ENCODE peak calls at places on chromosomes 7 and 10, in seven cellular contexts. D, E, O, G, L, V and R are unnamed samples. For H3K9me3, the result is how much of the 10 kb centered on the place peaks cover.

GRCh38 chr7:102472126-102473041 is 6.3 kb downstream of the POLR2J start:
- DNase-seq in D (no peak), E (peak), O (no peak), G (peak), L (no peak), V (no peak), R (peak)

GRCh38 chr10:67861750-67862460 is 22.6 kb upstream of the SIRT1 start:
- DNase-seq in D (no peak), E (no peak), O (no peak), G (no peak), L (no peak), V (no peak), R (no peak)

GRCh38 chr10:128047337-128047736 is 78.9 kb downstream of the MKI67 start:
- DNase-seq in D (peak), E (peak), O (peak), G (peak), L (peak), V (peak), R (peak)

GRCh38 chr7:48083114-48083830 is 5.8 kb upstream of the UPP1 start:
- DNase-seq in D (no peak), E (no peak), O (no peak), G (no peak), L (no peak), V (no peak), R (no peak)

GRCh38 chr7:141704741-141705140 is 2.8 kb upstream of the DENND11 start:
- DNase-seq in D (no peak), E (no peak), O (no peak), G (no peak), L (no peak), V (no peak), R (no peak)

GRCh38 chr7:32890010-32890552 is 1.5 kb downstream of the KBTBD2 start:
- DNase-seq in D (no peak), E (no peak), O (peak), G (no peak), L (no peak), V (peak), R (no peak)

GRCh38 chr10:110033724-110034235 is 26.0 kb downstream of the ADD3 start:
- DNase-seq in D (no peak), E (no peak), O (no peak), G (no peak), L (no peak), V (no peak), R (no peak)

GRCh38 chr7:23490357-23491131 is 20.3 kb upstream of the IGF2BP3 start:
- DNase-seq in D (no peak), E (peak), O (no peak), G (peak), L (no peak), V (peak), R (no peak)

GRCh38 chr7:24476227-24476626 is 97.0 kb upstream of the PALS2 start:
- DNase-seq in D (no peak), E (no peak), O (no peak), G (no peak), L (no peak), V (no peak), R (peak)

GRCh38 chr10:49803988-49804387 is 41.9 kb upstream of the OGDHL start:
- DNase-seq in D (no peak), E (no peak), O (no peak), G (no peak), L (no peak), V (no peak), R (no peak)

GRCh38 chr7:90626011-90626410 is 29.9 kb downstream of the CDK14 start:
- DNase-seq in D (no peak), E (no peak), O (no peak), G (no peak), L (no peak), V (no peak), R (no peak)

GRCh38 chr7:132614428-132615076 is 38.3 kb upstream of the PLXNA4 start:
- DNase-seq in D (no peak), E (peak), O (no peak), G (peak), L (no peak), V (peak), R (no peak)

GRCh38 chr7:92590711-92591310 is 621 bp upstream of the FAM133B start:
- DNase-seq in D (no peak), E (no peak), O (no peak), G (no peak), L (no peak), V (peak), R (no peak)

GRCh38 chr10:1454964-1455363 is 282.4 kb downstream of the ADARB2 start:
- DNase-seq in D (no peak), E (no peak), O (no peak), G (no peak), L (no peak), V (no peak), R (no peak)

GRCh38 chr10:112789248-112789647 is 160.8 kb upstream of the TCF7L2 start:
- DNase-seq in D (no peak), E (no peak), O (no peak), G (no peak), L (no peak), V (no peak), R (no peak)

GRCh38 chr7:127879942-127880341 is 151.3 kb downstream of the LRRC4 start:
- DNase-seq in D (no peak), E (no peak), O (no peak), G (no peak), L (no peak), V (no peak), R (no peak)

GRCh38 chr10:21100871-21101514 is 203.9 kb upstream of the NEBL start:
- DNase-seq in D (no peak), E (no peak), O (no peak), G (no peak), L (no peak), V (no peak), R (no peak)

GRCh38 chr7:6175642-6176041 is 96.8 kb downstream of the CYTH3 start:
- DNase-seq in D (no peak), E (no peak), O (no peak), G (peak), L (no peak), V (no peak), R (peak)

GRCh38 chr7:157009170-157009777 is 1.2 kb downstream of the MNX1 start:
- DNase-seq in D (no peak), E (no peak), O (no peak), G (no peak), L (peak), V (no peak), R (no peak)

GRCh38 chr7:129825005-129825553 is 127.7 kb downstream of the UBE2H start:
- DNase-seq in D (peak), E (peak), O (peak), G (peak), L (no peak), V (peak), R (peak)

GRCh38 chr10:86963341-86963919 is 4.9 kb upstream of the ADIRF start:
- DNase-seq in D (no peak), E (peak), O (no peak), G (peak), L (peak), V (peak), R (no peak)

GRCh38 chr10:15901889-15902288 is 41.6 kb upstream of the MINDY3 start:
- DNase-seq in D (no peak), E (no peak), O (no peak), G (no peak), L (no peak), V (no peak), R (no peak)

GRCh38 chr7:76108540-76109233 is 60.8 kb downstream of the MDH2 start:
- DNase-seq in D (no peak), E (no peak), O (peak), G (peak), L (peak), V (peak), R (no peak)

GRCh38 chr7:21731977-21732376 is 189.1 kb downstream of the DNAH11 start:
- DNase-seq in D (no peak), E (no peak), O (no peak), G (no peak), L (no peak), V (no peak), R (no peak)

GRCh38 chr10:47378606-47379444 is 5.3 kb downstream of the ZNF488 start:
- DNase-seq in D (no peak), E (no peak), O (no peak), G (peak), L (no peak), V (no peak), R (no peak)

GRCh38 chr10:110502851-110503301 is 5.2 kb downstream of the DUSP5 start:
- DNase-seq in D (no peak), E (no peak), O (peak), G (peak), L (no peak), V (peak), R (no peak)

GRCh38 chr7:42494199-42494710 is 257.2 kb upstream of the GLI3 start:
- DNase-seq in D (no peak), E (no peak), O (no peak), G (no peak), L (no peak), V (no peak), R (no peak)

GRCh38 chr7:114354306-114354705 is 60.3 kb upstream of the FOXP2 start:
- DNase-seq in D (no peak), E (no peak), O (no peak), G (no peak), L (no peak), V (no peak), R (no peak)

GRCh38 chr7:37052673-37053072 is 328.4 kb upstream of the AOAH start:
- DNase-seq in D (no peak), E (no peak), O (no peak), G (no peak), L (no peak), V (peak), R (no peak)

GRCh38 chr7:82805527-82805960 is 357.1 kb downstream of the PCLO start:
- DNase-seq in D (peak), E (peak), O (no peak), G (no peak), L (no peak), V (no peak), R (no peak)

GRCh38 chr10:109348324-109348723 is 575.0 kb downstream of the XPNPEP1 start:
- DNase-seq in D (no peak), E (no peak), O (no peak), G (no peak), L (no peak), V (no peak), R (no peak)

GRCh38 chr7:70627488-70627887 is 504.5 kb upstream of the GALNT17 start:
- DNase-seq in D (no peak), E (no peak), O (no peak), G (no peak), L (no peak), V (no peak), R (no peak)

GRCh38 chr7:152341039-152341913 is 94.5 kb downstream of the KMT2C start:
- DNase-seq in D (peak), E (no peak), O (peak), G (no peak), L (peak), V (peak), R (peak)

GRCh38 chr7:36153571-36154097 is 580 bp downstream of the EEPD1 start:
- DNase-seq in D (no peak), E (peak), O (peak), G (peak), L (no peak), V (peak), R (peak)

GRCh38 chr10:123154943-123155505 is 822 bp downstream of the BUB3 start:
- DNase-seq in D (peak), E (no peak), O (no peak), G (no peak), L (no peak), V (peak), R (no peak)

GRCh38 chr7:114527589-114527988 is 113.0 kb downstream of the FOXP2 start:
- DNase-seq in D (no peak), E (no peak), O (no peak), G (no peak), L (no peak), V (no peak), R (no peak)

GRCh38 chr10:59340279-59340678 is 22.1 kb downstream of the FAM13C start:
- DNase-seq in D (no peak), E (no peak), O (no peak), G (no peak), L (no peak), V (no peak), R (no peak)

GRCh38 chr7:131557521-131558385 is 1.3 kb upstream of the PODXL start:
- DNase-seq in D (no peak), E (peak), O (no peak), G (peak), L (peak), V (peak), R (no peak)

GRCh38 chr10:76902949-76903348 is 734.7 kb downstream of the KCNMA1 start:
- DNase-seq in D (peak), E (peak), O (no peak), G (no peak), L (no peak), V (peak), R (no peak)

GRCh38 chr7:100803398-100804161 is 23.7 kb downstream of the EPHB4 start:
- DNase-seq in D (no peak), E (peak), O (peak), G (peak), L (peak), V (peak), R (peak)

GRCh38 chr7:105268056-105268455 is 120.7 kb downstream of the SRPK2 start:
- DNase-seq in D (no peak), E (no peak), O (no peak), G (no peak), L (no peak), V (no peak), R (no peak)
- TF ChIP-seq CTCF in D (no peak), E (no peak), O (peak), G (peak), L (no peak), V (peak), R (peak)

GRCh38 chr7:121006731-121007315 is 18.3 kb downstream of the CPED1 start:
- DNase-seq in D (no peak), E (no peak), O (no peak), G (no peak), L (no peak), V (no peak), R (no peak)

GRCh38 chr7:121001932-121002754 is 13.6 kb downstream of the CPED1 start:
- DNase-seq in D (no peak), E (no peak), O (no peak), G (no peak), L (no peak), V (no peak), R (no peak)

GRCh38 chr7:121002755-121003114 is 14.2 kb downstream of the CPED1 start:
- DNase-seq in D (no peak), E (no peak), O (no peak), G (no peak), L (no peak), V (no peak), R (no peak)

GRCh38 chr7:121005996-121006565 is 17.6 kb downstream of the CPED1 start:
- DNase-seq in D (no peak), E (no peak), O (no peak), G (no peak), L (no peak), V (no peak), R (no peak)

DNA sequence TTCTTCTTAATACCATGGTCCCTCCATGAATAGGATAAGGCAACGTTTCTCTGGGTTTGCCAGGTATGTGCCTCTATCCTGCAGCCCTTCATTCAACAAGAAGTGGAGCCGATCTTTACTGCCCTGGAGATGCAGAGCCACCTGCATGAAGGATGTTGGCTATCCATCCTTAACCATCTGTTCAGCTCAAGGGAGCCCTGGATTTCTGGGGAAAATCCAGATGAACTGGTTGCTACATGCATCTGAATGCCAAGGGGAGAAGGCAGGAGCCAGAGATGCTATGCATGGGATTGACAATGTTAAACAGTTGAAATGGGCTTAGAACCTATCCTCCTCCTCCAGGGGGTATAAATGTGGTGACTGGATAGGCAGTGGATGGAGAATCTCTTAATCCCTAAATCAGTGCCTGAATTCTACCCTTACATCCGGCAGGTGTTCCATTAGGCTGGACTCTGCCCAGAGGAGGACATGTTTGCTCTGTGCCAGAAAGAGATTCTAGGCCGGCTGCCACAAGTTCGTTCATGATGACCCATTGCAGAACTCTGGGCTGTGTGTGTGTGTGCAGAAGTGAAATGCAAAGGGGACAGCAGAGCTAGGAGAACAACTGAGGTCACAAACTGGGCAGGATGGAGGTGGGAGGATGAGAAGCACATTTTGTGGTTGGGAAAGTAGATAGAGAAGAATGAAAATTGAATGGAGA is 15.6 kb downstream of the CPED1 start:
- DNase-seq in D (no peak), E (no peak), O (no peak), G (peak), L (no peak), V (peak), R (peak)
- TF ChIP-seq POLR2A in D (no peak), E (no peak), O (no peak), G (no peak), L (no peak), V (no peak), R (no peak)

DNA sequence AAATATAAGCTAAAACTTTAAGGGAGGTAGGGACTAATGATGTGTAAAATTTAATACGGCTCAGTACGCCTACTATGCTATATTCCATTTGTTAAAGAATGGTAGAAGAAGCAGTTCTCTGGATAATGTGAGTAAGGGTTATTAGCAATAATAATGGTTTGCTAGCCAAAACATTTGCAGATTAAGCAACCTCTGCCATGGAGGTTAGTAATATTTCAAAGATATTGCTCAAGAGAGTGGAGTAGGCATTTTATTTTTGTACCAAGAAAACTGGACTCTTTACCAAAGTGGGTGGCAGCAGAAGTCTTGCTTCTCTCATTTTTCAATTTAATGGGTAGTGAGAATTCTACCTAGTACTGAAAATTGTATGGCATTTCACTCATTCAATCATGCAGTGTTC is 158.9 kb upstream of the TMEM106B start:
- DNase-seq in D (no peak), E (no peak), O (no peak), G (no peak), L (no peak), V (no peak), R (no peak)
- H3K9me3 ChIP-seq in D (under half), E (under half), O (under half), G (under half), L (under half), V (under half), R (under half)

GRCh38 chr10:30384791-30385201 is 35.7 kb upstream of the MTPAP start:
- DNase-seq in D (peak), E (no peak), O (no peak), G (no peak), L (no peak), V (peak), R (no peak)
- TF ChIP-seq CTCF in D (peak), E (peak), O (peak), G (no peak), L (no peak), V (no peak), R (no peak)

DNA sequence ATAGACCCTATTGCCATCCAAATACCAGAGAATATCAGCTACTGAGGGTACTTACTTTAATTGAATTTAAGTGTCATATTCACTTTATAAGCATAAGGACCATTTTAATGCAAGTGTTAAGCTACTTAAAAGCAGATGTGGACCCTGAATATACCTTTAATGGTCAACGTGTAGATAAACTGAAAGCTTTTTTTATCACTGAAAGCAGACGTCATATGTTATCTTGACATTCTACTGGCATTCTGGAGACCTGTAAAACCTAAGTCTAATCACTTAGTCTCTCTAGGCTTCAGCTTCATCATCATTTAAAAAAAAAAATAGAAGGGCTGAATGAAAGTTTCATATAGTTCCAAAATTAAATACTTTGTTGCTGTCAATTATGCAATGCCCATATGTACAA is 116.5 kb downstream of the ELAPOR2 start:
- DNase-seq in D (no peak), E (no peak), O (no peak), G (no peak), L (no peak), V (no peak), R (no peak)
- TF ChIP-seq POLR2A in D (no peak), E (no peak), O (no peak), G (no peak), L (no peak), V (no peak), R (no peak)

DNA sequence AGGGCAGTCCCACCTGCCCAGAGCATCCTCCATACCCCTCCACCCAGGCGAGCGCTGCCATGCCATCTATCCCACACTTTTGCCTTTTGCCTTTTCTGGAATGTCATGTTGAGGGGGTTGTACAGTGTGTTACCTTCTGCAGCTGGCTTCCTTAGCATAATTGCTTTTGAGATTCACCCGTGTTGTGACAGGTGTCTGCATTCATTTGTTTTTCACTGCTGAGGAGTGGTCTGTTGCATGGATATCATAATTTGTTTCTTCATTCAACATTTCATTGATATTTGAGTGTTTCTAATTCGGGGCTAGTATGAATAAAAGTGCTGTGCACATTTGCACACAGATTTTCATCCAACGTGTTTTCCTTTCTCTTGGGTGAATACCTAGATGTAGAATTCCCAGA is 353.9 kb downstream of the PAXIP1 start:
- DNase-seq in D (no peak), E (no peak), O (no peak), G (no peak), L (no peak), V (no peak), R (no peak)
- H3K9me3 ChIP-seq in D (under half), E (under half), O (under half), G (under half), L (under half), V (under half), R (under half)

GRCh38 chr10:44949127-44949802 is 10.3 kb upstream of the RASSF4 start:
- DNase-seq in D (no peak), E (no peak), O (no peak), G (no peak), L (no peak), V (no peak), R (no peak)
- TF ChIP-seq CTCF in D (no peak), E (no peak), O (no peak), G (no peak), L (no peak), V (no peak), R (no peak)

GRCh38 chr10:133379152-133379800 is at the start of gene PAOX:
- DNase-seq in D (no peak), E (peak), O (peak), G (peak), L (peak), V (peak), R (peak)
- TF ChIP-seq POLR2A in D (no peak), E (peak), O (peak), G (no peak), L (no peak), V (no peak), R (no peak)

GRCh38 chr7:80848841-80849240 is 70.0 kb downstream of the SEMA3C start:
- DNase-seq in D (no peak), E (no peak), O (no peak), G (no peak), L (no peak), V (no peak), R (no peak)
- H3K9me3 ChIP-seq in D (under half), E (under half), O (under half), G (under half), L (under half), V (under half), R (under half)